ENCODE peak calls at places on chromosomes 13 and 19, in nine cellular contexts. D is choroid plexus epithelial cell; L is tibial nerve; W is right lobe of liver; X is stimulated activated CD4-positive, alpha-beta T cell treated with anti-CD3 and anti-CD28 coated beads, Interleukin-2, amount 100 ng/mL, for 48 hours; F is activated CD4-positive, alpha-beta T cell treated with anti-CD3 and anti-CD28 coated beads, Interleukin-2, amount 10 ng/mL, durations not matched to agents 7 days and 5 days; Y is heart left ventricle; G is NCI-H1092 treated with DMSO at 0.1 percent for 48 hours; S is memory B cell. Z is an unnamed sample.
A peak's percentile ranks its signal among the peaks of the same experiment; 100 is the strongest.

GRCh38 chr19:11563530-11563929 is 4.5 kb upstream of the ELOF1 start:
- DNase-seq in W (no peak), F (no peak), D (no peak), Y (no peak), L (no peak), G (no peak), X (no peak), S (no peak), Z (no peak)

GRCh38 chr19:45780448-45781281 is 1.6 kb downstream of the DMPK start:
- DNase-seq in L (no peak), X (no peak), G (no peak), F (no peak), D (no peak), S (no peak), W (no peak), Y (no peak), Z (no peak)

GRCh38 chr13:58953638-58954037 is 1210.1 kb downstream of the DIAPH3 start:
- DNase-seq in G (no peak), Y (no peak), L (no peak), F (no peak), D (peak; percentile 26), X (no peak), S (no peak), W (no peak), Z (no peak)

GRCh38 chr13:21443171-21443570 is 15.9 kb downstream of the ZDHHC20 start:
- DNase-seq in L (no peak), D (no peak), S (no peak), F (no peak), W (no peak), G (no peak), X (no peak), Y (no peak), Z (no peak)

GRCh38 chr19:42397315-42398166 is 7.4 kb upstream of the CNFN start:
- DNase-seq in F (no peak), X (no peak), Y (no peak), G (no peak), W (no peak), L (no peak), S (no peak), D (no peak), Z (no peak)

GRCh38 chr13:60627071-60627686 is 230.2 kb downstream of the TDRD3 start:
- DNase-seq in G (peak; percentile 40), X (peak; percentile 5), D (peak; percentile 49), Y (no peak), W (no peak), F (no peak), S (no peak), L (peak; percentile 16), Z (no peak)

GRCh38 chr19:51689751-51690358 is 3.3 kb upstream of the SPACA6 start:
- DNase-seq in W (peak; percentile 57), D (peak; percentile 53), G (peak; percentile 28), F (no peak), Y (peak; percentile 61), S (no peak), X (no peak), L (peak; percentile 27), Z (peak; percentile 10)

GRCh38 chr13:27014406-27015359 is 156.9 kb downstream of the USP12 start:
- DNase-seq in X (no peak), Y (no peak), L (no peak), S (no peak), D (no peak), F (no peak), G (no peak), W (no peak), Z (no peak)

GRCh38 chr13:51801631-51802099 is 2.3 kb downstream of the DHRS12 start:
- DNase-seq in G (peak; percentile 67), F (no peak), X (no peak), S (no peak), W (peak; percentile 93), L (peak; percentile 57), D (no peak), Y (peak; percentile 84), Z (peak; percentile 33)

GRCh38 chr19:42290523-42291436 is 11.2 kb upstream of the PRR19 start:
- DNase-seq in S (peak; percentile 62), D (no peak), Y (no peak), G (no peak), X (peak; percentile 55), L (no peak), W (peak; percentile 56), F (peak; percentile 52), Z (no peak)

Z was measured in DMS79 treated with DMSO at 0.1 percent for 48 hours.